ENCODE peak calls at places on chromosome 17, in six cellular contexts. G is prostate gland; D is AG04450; V is GM12865; C is CD8-positive, alpha-beta T cell; P is bronchial epithelial cell. W is an unnamed sample.

GRCh38 chr17:51439395-51440229 is 179.3 kb downstream of the UTP18 start:
- DNase-seq in D (no peak), G (no peak), C (no peak), P (peak), V (no peak), W (peak)

GRCh38 chr17:16534236-16534635 is 34.8 kb downstream of the ZNF287 start:
- DNase-seq in V (no peak), D (no peak), C (no peak), P (no peak), G (no peak), W (no peak)

GRCh38 chr17:80886641-80887573 is 104.7 kb upstream of the CHMP6 start:
- DNase-seq in G (no peak), C (no peak), P (no peak), V (no peak), D (no peak), W (no peak)

GRCh38 chr17:32586666-32587065 is 99.9 kb downstream of the CDK5R1 start:
- DNase-seq in G (no peak), D (no peak), P (peak), C (no peak), V (no peak), W (no peak)

GRCh38 chr17:81019563-81020442 is 15.1 kb upstream of the BAIAP2 start:
- DNase-seq in D (no peak), V (no peak), C (no peak), P (no peak), G (no peak), W (no peak)

GRCh38 chr17:15220785-15221184 is 44.3 kb downstream of the PMP22 start:
- DNase-seq in G (no peak), V (no peak), D (no peak), C (no peak), P (no peak), W (no peak)

GRCh38 chr17:2068101-2068518 is 13.2 kb downstream of the HIC1 start:
- DNase-seq in D (no peak), C (no peak), P (no peak), V (no peak), G (no peak), W (no peak)

GRCh38 chr17:16121915-16122314 is 93.4 kb downstream of the NCOR1 start:
- DNase-seq in C (no peak), P (peak), G (no peak), V (no peak), D (no peak), W (no peak)

GRCh38 chr17:79130536-79131273 is 56.1 kb downstream of the ENGASE start:
- DNase-seq in P (no peak), G (no peak), D (no peak), V (no peak), C (no peak), W (no peak)

GRCh38 chr17:47618416-47618815 is 31.3 kb upstream of the KPNB1 start:
- DNase-seq in C (no peak), D (no peak), V (no peak), P (no peak), G (no peak), W (no peak)
- TF ChIP-seq CTCF in C (no peak), D (peak), V (no peak), P (peak), G (no peak), W (peak)

GRCh38 chr17:43517615-43518386 is 28.3 kb downstream of the ETV4 start:
- DNase-seq in V (peak), C (no peak), P (peak), D (no peak), G (no peak), W (peak)
- H3K4me3 ChIP-seq in V (no peak), C (no peak), P (no peak), D (no peak), G (no peak), W (no peak)

DNA sequence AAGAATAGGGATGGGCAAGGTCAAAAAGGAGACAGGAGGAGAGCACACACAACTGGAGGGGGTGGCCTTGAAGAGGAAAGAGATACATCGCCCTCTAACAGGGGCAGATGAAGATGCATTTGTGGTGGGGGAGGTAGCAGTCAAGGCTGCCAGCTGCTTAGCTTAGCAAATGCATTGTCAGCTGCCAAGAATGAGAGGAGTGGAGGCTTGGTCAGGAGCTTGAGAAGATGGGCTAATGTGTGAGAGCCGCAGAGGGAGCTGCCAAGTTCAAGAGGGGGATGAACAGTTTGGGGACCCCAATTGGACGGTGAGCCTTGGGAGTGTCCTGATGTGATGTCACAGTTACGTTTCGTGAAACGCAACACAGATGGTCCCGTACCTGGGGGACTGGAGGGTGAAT is 28.9 kb upstream of the GNA13 start:
- DNase-seq in P (no peak), C (no peak), D (no peak), V (no peak), G (no peak), W (no peak)
- TF ChIP-seq CTCF in P (no peak), C (no peak), D (no peak), V (no peak), G (no peak), W (no peak)

GRCh38 chr17:58338454-58338841 is 9.9 kb upstream of the TSPOAP1 start:
- DNase-seq in V (no peak), C (no peak), P (no peak), G (no peak), D (no peak), W (no peak)
- H3K4me3 ChIP-seq in V (peak), C (peak), P (no peak), G (no peak), D (no peak), W (no peak)